ENCODE peak calls at places on chromosomes 5 and 9, in nine cellular contexts. One of them, this sample, is unnamed.

GRCh38 chr5:176535101-176535654 is 2.0 kb downstream of the RNF44 start:
- DNase-seq in HCT116: no peak
- DNase-seq in astrocyte of the spinal cord: peak
- DNase-seq in heart right ventricle: no peak
- DNase-seq in mucosa of descending colon: peak
- DNase-seq in fibroblast of lung: peak
- DNase-seq in hepatocyte: no peak
- DNase-seq in fibroblast of mammary gland: no peak
- DNase-seq in heart left ventricle: peak
- DNase-seq in this sample: no peak

GRCh38 chr9:75628952-75629351 is 261.5 kb upstream of the PCSK5 start:
- DNase-seq in hepatocyte: no peak
- DNase-seq in astrocyte of the spinal cord: no peak
- DNase-seq in fibroblast of lung: no peak
- DNase-seq in heart right ventricle: no peak
- DNase-seq in HCT116: no peak
- DNase-seq in heart left ventricle: no peak
- DNase-seq in mucosa of descending colon: no peak
- DNase-seq in fibroblast of mammary gland: no peak
- DNase-seq in this sample: no peak

GRCh38 chr5:79075646-79076426 is 6.3 kb downstream of the BHMT2 start:
- DNase-seq in fibroblast of mammary gland: peak
- DNase-seq in mucosa of descending colon: no peak
- DNase-seq in astrocyte of the spinal cord: no peak
- DNase-seq in fibroblast of lung: peak
- DNase-seq in HCT116: no peak
- DNase-seq in heart right ventricle: peak
- DNase-seq in hepatocyte: no peak
- DNase-seq in heart left ventricle: no peak
- DNase-seq in this sample: no peak

GRCh38 chr5:32331217-32331926 is 18.6 kb upstream of the MTMR12 start:
- DNase-seq in heart right ventricle: no peak
- DNase-seq in hepatocyte: peak
- DNase-seq in fibroblast of lung: no peak
- DNase-seq in heart left ventricle: no peak
- DNase-seq in fibroblast of mammary gland: no peak
- DNase-seq in HCT116: no peak
- DNase-seq in astrocyte of the spinal cord: no peak
- DNase-seq in mucosa of descending colon: peak
- DNase-seq in this sample: no peak

GRCh38 chr5:179323026-179323571 is 22.2 kb downstream of the ADAMTS2 start:
- DNase-seq in fibroblast of lung: no peak
- DNase-seq in hepatocyte: no peak
- DNase-seq in fibroblast of mammary gland: no peak
- DNase-seq in heart left ventricle: no peak
- DNase-seq in HCT116: no peak
- DNase-seq in heart right ventricle: peak
- DNase-seq in mucosa of descending colon: no peak
- DNase-seq in astrocyte of the spinal cord: no peak
- DNase-seq in this sample: no peak

GRCh38 chr5:131679911-131680310 is 44.9 kb upstream of the RAPGEF6 start:
- DNase-seq in heart left ventricle: no peak
- DNase-seq in mucosa of descending colon: no peak
- DNase-seq in hepatocyte: peak
- DNase-seq in astrocyte of the spinal cord: peak
- DNase-seq in fibroblast of lung: peak
- DNase-seq in heart right ventricle: no peak
- DNase-seq in HCT116: no peak
- DNase-seq in fibroblast of mammary gland: peak
- DNase-seq in this sample: peak

GRCh38 chr5:73454379-73455036 is 5.9 kb upstream of the FOXD1 start:
- DNase-seq in heart left ventricle: no peak
- DNase-seq in fibroblast of lung: peak
- DNase-seq in mucosa of descending colon: no peak
- DNase-seq in astrocyte of the spinal cord: peak
- DNase-seq in heart right ventricle: no peak
- DNase-seq in HCT116: peak
- DNase-seq in hepatocyte: peak
- DNase-seq in fibroblast of mammary gland: peak
- DNase-seq in this sample: no peak

GRCh38 chr5:11046160-11046559 is 285.1 kb upstream of the DAP start:
- DNase-seq in fibroblast of mammary gland: peak
- DNase-seq in mucosa of descending colon: no peak
- DNase-seq in heart right ventricle: no peak
- DNase-seq in astrocyte of the spinal cord: no peak
- DNase-seq in HCT116: no peak
- DNase-seq in heart left ventricle: no peak
- DNase-seq in fibroblast of lung: no peak
- DNase-seq in hepatocyte: no peak
- DNase-seq in this sample: no peak

GRCh38 chr9:99189887-99190596 is 31.7 kb downstream of the ALG2 start:
- DNase-seq in mucosa of descending colon: no peak
- DNase-seq in fibroblast of lung: no peak
- DNase-seq in heart right ventricle: no peak
- DNase-seq in HCT116: no peak
- DNase-seq in heart left ventricle: no peak
- DNase-seq in hepatocyte: no peak
- DNase-seq in fibroblast of mammary gland: no peak
- DNase-seq in astrocyte of the spinal cord: no peak
- DNase-seq in this sample: no peak

GRCh38 chr5:145975361-145976066 is 39.1 kb downstream of the SH3RF2 start:
- DNase-seq in HCT116: peak
- DNase-seq in fibroblast of lung: peak
- DNase-seq in hepatocyte: peak
- DNase-seq in heart right ventricle: no peak
- DNase-seq in heart left ventricle: peak
- DNase-seq in fibroblast of mammary gland: peak
- DNase-seq in astrocyte of the spinal cord: peak
- DNase-seq in mucosa of descending colon: no peak
- DNase-seq in this sample: peak

GRCh38 chr5:36876389-36876964 is at the start of gene NIPBL:
- DNase-seq in hepatocyte: peak
- DNase-seq in mucosa of descending colon: peak
- DNase-seq in fibroblast of lung: peak
- DNase-seq in HCT116: peak
- DNase-seq in fibroblast of mammary gland: peak
- DNase-seq in heart right ventricle: peak
- DNase-seq in astrocyte of the spinal cord: peak
- DNase-seq in heart left ventricle: peak
- DNase-seq in this sample: peak

GRCh38 chr9:127796225-127796813 is 6.4 kb upstream of the FPGS start:
- DNase-seq in mucosa of descending colon: no peak
- DNase-seq in HCT116: no peak
- DNase-seq in astrocyte of the spinal cord: no peak
- DNase-seq in heart left ventricle: no peak
- DNase-seq in fibroblast of mammary gland: peak
- DNase-seq in hepatocyte: no peak
- DNase-seq in heart right ventricle: no peak
- DNase-seq in fibroblast of lung: peak
- DNase-seq in this sample: no peak

GRCh38 chr9:80811003-80811402 is 878.3 kb downstream of the TLE1 start:
- DNase-seq in fibroblast of lung: peak
- DNase-seq in fibroblast of mammary gland: peak
- DNase-seq in mucosa of descending colon: no peak
- DNase-seq in hepatocyte: no peak
- DNase-seq in heart right ventricle: no peak
- DNase-seq in heart left ventricle: no peak
- DNase-seq in astrocyte of the spinal cord: no peak
- DNase-seq in HCT116: no peak
- DNase-seq in this sample: no peak

DNA sequence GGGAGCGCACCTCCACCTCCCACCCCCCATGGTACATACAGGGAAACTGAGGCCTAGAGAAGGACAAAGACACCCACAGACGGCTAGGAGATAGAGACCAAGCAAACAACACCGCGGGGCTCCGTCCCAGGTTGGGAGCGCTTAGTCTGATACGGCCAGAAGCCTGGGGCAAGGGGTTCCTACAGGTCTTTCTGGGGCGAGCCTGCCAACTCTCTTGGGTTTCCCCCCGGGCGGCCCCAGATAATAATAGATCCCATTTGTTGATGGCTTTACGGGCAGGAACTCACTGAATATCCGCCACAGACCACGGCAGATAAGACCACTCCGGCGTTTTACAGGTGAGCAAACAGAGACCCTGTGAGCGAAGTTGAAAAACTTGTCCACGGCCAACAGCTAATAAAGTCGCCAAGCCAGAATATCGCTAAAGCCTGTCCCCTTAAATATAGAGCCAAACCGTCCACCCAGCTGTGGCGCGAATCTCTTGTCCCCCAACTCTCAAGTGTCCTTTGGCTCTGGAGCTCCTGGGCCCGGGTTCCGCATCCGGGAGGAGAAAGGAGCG is 5.1 kb upstream of the EBF1 start:
- DNase-seq in heart left ventricle: no peak
- DNase-seq in mucosa of descending colon: no peak
- DNase-seq in astrocyte of the spinal cord: no peak
- DNase-seq in fibroblast of mammary gland: no peak
- DNase-seq in hepatocyte: no peak
- DNase-seq in HCT116: no peak
- DNase-seq in fibroblast of lung: no peak
- DNase-seq in heart right ventricle: no peak
- DNase-seq in this sample: no peak
- H3K4me3 ChIP-seq in heart left ventricle: no peak
- H3K4me3 ChIP-seq in mucosa of descending colon: no peak
- H3K4me3 ChIP-seq in astrocyte of the spinal cord: no peak
- H3K4me3 ChIP-seq in fibroblast of mammary gland: no peak
- H3K4me3 ChIP-seq in hepatocyte: no peak
- H3K4me3 ChIP-seq in HCT116: no peak
- H3K4me3 ChIP-seq in fibroblast of lung: no peak
- H3K4me3 ChIP-seq in heart right ventricle: peak
- H3K4me3 ChIP-seq in this sample: no peak

GRCh38 chr5:144139586-144139985 is 30.9 kb downstream of the YIPF5 start:
- DNase-seq in heart right ventricle: no peak
- DNase-seq in fibroblast of lung: peak
- DNase-seq in astrocyte of the spinal cord: peak
- DNase-seq in heart left ventricle: no peak
- DNase-seq in mucosa of descending colon: no peak
- DNase-seq in fibroblast of mammary gland: peak
- DNase-seq in HCT116: no peak
- DNase-seq in hepatocyte: peak
- DNase-seq in this sample: no peak
- TF ChIP-seq CTCF in heart right ventricle: no peak
- TF ChIP-seq CTCF in fibroblast of lung: peak
- TF ChIP-seq CTCF in astrocyte of the spinal cord: peak
- TF ChIP-seq CTCF in heart left ventricle: no peak
- TF ChIP-seq CTCF in mucosa of descending colon: no peak
- TF ChIP-seq CTCF in fibroblast of mammary gland: peak
- TF ChIP-seq CTCF in HCT116: no peak
- TF ChIP-seq CTCF in hepatocyte: peak
- TF ChIP-seq CTCF in this sample: peak

DNA sequence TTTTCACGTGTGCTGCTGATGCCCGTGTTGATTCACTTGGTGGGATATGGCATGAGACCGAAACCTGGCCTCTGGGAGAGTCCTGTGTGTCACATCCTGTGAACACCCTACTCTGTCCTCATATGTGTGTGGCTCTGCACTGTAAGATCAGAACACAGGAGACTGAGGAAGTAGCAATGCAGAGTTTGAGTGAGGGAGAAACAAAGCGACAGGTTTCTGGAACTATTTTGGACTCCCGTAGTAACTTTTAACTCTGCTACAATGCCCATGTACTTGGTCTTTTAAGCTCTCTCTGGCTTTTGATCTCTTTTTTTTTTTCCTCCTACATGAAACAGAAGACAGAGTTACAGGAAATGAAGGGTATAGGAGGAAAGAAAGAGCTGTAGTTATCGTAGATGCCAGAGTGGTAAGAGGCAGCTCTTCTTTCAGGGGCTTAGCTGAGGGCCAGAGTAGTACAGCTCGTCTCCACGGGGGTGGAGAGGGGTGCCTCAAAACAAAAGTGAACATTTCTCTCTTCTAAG is 26.6 kb downstream of the GRAMD2B start:
- DNase-seq in hepatocyte: no peak
- DNase-seq in fibroblast of mammary gland: peak
- DNase-seq in mucosa of descending colon: no peak
- DNase-seq in HCT116: no peak
- DNase-seq in heart right ventricle: no peak
- DNase-seq in heart left ventricle: peak
- DNase-seq in fibroblast of lung: peak
- DNase-seq in astrocyte of the spinal cord: peak
- DNase-seq in this sample: no peak
- H3K4me3 ChIP-seq in hepatocyte: no peak
- H3K4me3 ChIP-seq in fibroblast of mammary gland: no peak
- H3K4me3 ChIP-seq in mucosa of descending colon: no peak
- H3K4me3 ChIP-seq in HCT116: no peak
- H3K4me3 ChIP-seq in heart right ventricle: no peak
- H3K4me3 ChIP-seq in heart left ventricle: no peak
- H3K4me3 ChIP-seq in fibroblast of lung: no peak
- H3K4me3 ChIP-seq in astrocyte of the spinal cord: no peak
- H3K4me3 ChIP-seq in this sample: no peak

GRCh38 chr9:11023201-11023600 is 410.4 kb upstream of the PTPRD start:
- DNase-seq in HCT116: no peak
- DNase-seq in heart left ventricle: no peak
- DNase-seq in mucosa of descending colon: no peak
- DNase-seq in heart right ventricle: no peak
- DNase-seq in astrocyte of the spinal cord: no peak
- DNase-seq in hepatocyte: no peak
- DNase-seq in fibroblast of mammary gland: no peak
- DNase-seq in fibroblast of lung: no peak
- DNase-seq in this sample: no peak

DNA sequence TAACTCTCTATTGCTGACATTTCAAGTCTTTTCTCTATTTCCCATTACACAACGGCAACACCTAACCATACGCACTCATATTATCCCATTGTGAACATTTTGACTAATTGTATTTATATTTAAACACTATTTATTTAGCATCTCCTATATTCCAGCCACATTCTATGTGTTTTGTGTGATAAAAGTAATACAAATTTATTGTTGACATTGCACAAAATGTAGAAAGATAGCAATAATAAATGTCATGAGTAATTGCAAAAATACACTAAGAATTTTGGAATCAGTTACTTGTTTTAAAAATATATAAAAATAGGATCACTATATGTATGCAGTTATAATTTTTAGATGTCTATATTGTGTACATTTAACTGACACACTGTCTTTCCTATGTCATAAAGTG is 413.0 kb upstream of the PTPRD start:
- DNase-seq in astrocyte of the spinal cord: no peak
- DNase-seq in heart right ventricle: no peak
- DNase-seq in fibroblast of lung: no peak
- DNase-seq in mucosa of descending colon: no peak
- DNase-seq in heart left ventricle: no peak
- DNase-seq in HCT116: no peak
- DNase-seq in hepatocyte: no peak
- DNase-seq in fibroblast of mammary gland: no peak
- DNase-seq in this sample: no peak
- TF ChIP-seq CTCF in astrocyte of the spinal cord: no peak
- TF ChIP-seq CTCF in heart right ventricle: no peak
- TF ChIP-seq CTCF in fibroblast of lung: no peak
- TF ChIP-seq CTCF in mucosa of descending colon: no peak
- TF ChIP-seq CTCF in heart left ventricle: no peak
- TF ChIP-seq CTCF in HCT116: no peak
- TF ChIP-seq CTCF in hepatocyte: no peak
- TF ChIP-seq CTCF in fibroblast of mammary gland: no peak
- TF ChIP-seq CTCF in this sample: no peak

GRCh38 chr5:160419458-160420330 is 813 bp upstream of the SLU7 start:
- DNase-seq in HCT116: no peak
- DNase-seq in hepatocyte: no peak
- DNase-seq in fibroblast of lung: no peak
- DNase-seq in fibroblast of mammary gland: no peak
- DNase-seq in heart left ventricle: no peak
- DNase-seq in astrocyte of the spinal cord: no peak
- DNase-seq in heart right ventricle: no peak
- DNase-seq in mucosa of descending colon: no peak
- DNase-seq in this sample: no peak
- H3K4me3 ChIP-seq in HCT116: peak
- H3K4me3 ChIP-seq in hepatocyte: peak
- H3K4me3 ChIP-seq in fibroblast of lung: peak
- H3K4me3 ChIP-seq in fibroblast of mammary gland: peak
- H3K4me3 ChIP-seq in heart left ventricle: peak
- H3K4me3 ChIP-seq in astrocyte of the spinal cord: peak
- H3K4me3 ChIP-seq in heart right ventricle: peak
- H3K4me3 ChIP-seq in mucosa of descending colon: peak
- H3K4me3 ChIP-seq in this sample: peak